ENCODE peak calls at places on chromosome 14, in four cellular contexts. G, J, Z and D are unnamed samples.

GRCh38 chr14:80388980-80389711 is 177.8 kb upstream of the DIO2 start:
- DNase-seq in G (no peak), J (no peak), Z (peak; percentile 93), D (peak; percentile 87)

GRCh38 chr14:103055693-103056092 is 1.7 kb downstream of the CDC42BPB start:
- DNase-seq in G (no peak), J (no peak), Z (peak; percentile 38), D (no peak)

GRCh38 chr14:57486767-57487379 is 6.8 kb downstream of the CCDC198 start:
- DNase-seq in G (no peak), J (peak; percentile 60), Z (peak; percentile 61), D (peak; percentile 43)

GRCh38 chr14:36070056-36071043 is 106.2 kb downstream of the PTCSC3 start:
- DNase-seq in G (peak; percentile 19), J (peak; percentile 70), Z (peak; percentile 67), D (peak; percentile 49)

GRCh38 chr14:91383439-91383838 is 34.2 kb downstream of the CCDC88C start:
- DNase-seq in G (no peak), J (peak; percentile 65), Z (no peak), D (no peak)

GRCh38 chr14:60311417-60311816 is 62.4 kb downstream of the PPM1A start:
- DNase-seq in G (no peak), J (no peak), Z (peak; percentile 32), D (peak; percentile 9)

GRCh38 chr14:100725587-100726387 is 905 bp upstream of the DLK1 start:
- DNase-seq in G (no peak), J (no peak), Z (no peak), D (no peak)

GRCh38 chr14:44935155-44935554 is 26.6 kb downstream of the KLHL28 start:
- DNase-seq in G (no peak), J (no peak), Z (no peak), D (peak; percentile 3)

GRCh38 chr14:52879958-52880357 is 70.9 kb downstream of the FERMT2 start:
- DNase-seq in G (no peak), J (no peak), Z (peak; percentile 72), D (peak; percentile 33)

GRCh38 chr14:77880056-77880455 is 80.1 kb downstream of the ADCK1 start:
- DNase-seq in G (no peak), J (no peak), Z (no peak), D (no peak)

GRCh38 chr14:75439989-75440388 is 12.2 kb downstream of the JDP2 start:
- DNase-seq in G (no peak), J (no peak), Z (no peak), D (no peak)

GRCh38 chr14:94307410-94307992 is 14.4 kb upstream of the SERPINA10 start:
- DNase-seq in G (no peak), J (peak; percentile 66), Z (peak; percentile 18), D (no peak)

GRCh38 chr14:28116716-28117115 is 649.9 kb upstream of the FOXG1 start:
- DNase-seq in G (no peak), J (no peak), Z (no peak), D (no peak)

GRCh38 chr14:74263181-74263580 is 23.9 kb downstream of the VSX2 start:
- DNase-seq in G (no peak), J (peak; percentile 50), Z (no peak), D (no peak)

GRCh38 chr14:76541594-76542219 is 165.8 kb downstream of the ESRRB start:
- DNase-seq in G (no peak), J (no peak), Z (no peak), D (no peak)

GRCh38 chr14:103625361-103626095 is 3.5 kb upstream of the KLC1 start:
- DNase-seq in G (no peak), J (no peak), Z (no peak), D (no peak)

GRCh38 chr14:71610149-71610548 is 322.1 kb upstream of the RGS6 start:
- DNase-seq in G (no peak), J (no peak), Z (no peak), D (peak; percentile 34)

GRCh38 chr14:95398630-95399547 is 79.2 kb upstream of the CLMN start:
- DNase-seq in G (no peak), J (no peak), Z (no peak), D (no peak)

GRCh38 chr14:31241450-31242114 is 34.0 kb upstream of the HECTD1 start:
- DNase-seq in G (no peak), J (no peak), Z (no peak), D (no peak)

GRCh38 chr14:56349942-56350341 is 229.7 kb upstream of the TMEM260 start:
- DNase-seq in G (no peak), J (no peak), Z (no peak), D (no peak)

GRCh38 chr14:62084020-62084419 is 321.8 kb downstream of the SNAPC1 start:
- DNase-seq in G (no peak), J (no peak), Z (no peak), D (no peak)

GRCh38 chr14:66910306-66910705 is 278.9 kb upstream of the GARIN2 start:
- DNase-seq in G (no peak), J (no peak), Z (peak; percentile 4), D (peak; percentile 24)

GRCh38 chr14:105853907-105854599 is 327.7 kb downstream of the TMEM121 start:
- DNase-seq in G (no peak), J (no peak), Z (no peak), D (no peak)

GRCh38 chr14:88834883-88835431 is 10.5 kb downstream of the TTC8 start:
- DNase-seq in G (no peak), J (no peak), Z (peak; percentile 73), D (peak; percentile 82)

GRCh38 chr14:88013750-88014349 is 8.9 kb downstream of the GPR65 start:
- DNase-seq in G (no peak), J (peak; percentile 72), Z (peak; percentile 82), D (peak; percentile 56)

GRCh38 chr14:60651051-60651935 is 2.0 kb upstream of the SIX1 start:
- DNase-seq in G (no peak), J (no peak), Z (no peak), D (no peak)